ENCODE peak calls at places on chromosomes 1 and 21, in nine cellular contexts. T is fibroblast of mammary gland, R is breast epithelium, Q is suprapubic skin, Y is MCF 10A, E is WERI-Rb-1, G is IMR-90, C is WTC11, H is fibroblast of pulmonary artery. V is an unnamed sample.

GRCh38 chr1:116503535-116504307 is 67.1 kb downstream of the CD58 start:
- DNase-seq in E (no peak), Y (no peak), Q (no peak), T (no peak), C (no peak), H (no peak), G (no peak), R (no peak), V (no peak)

GRCh38 chr1:8182034-8182761 is 135.7 kb upstream of the SLC45A1 start:
- DNase-seq in H (peak), G (peak), R (no peak), E (no peak), Y (peak), C (no peak), T (peak), Q (no peak), V (no peak)

GRCh38 chr1:24047101-24047459 is 64.9 kb downstream of the MYOM3 start:
- DNase-seq in H (peak), G (peak), R (no peak), T (peak), Y (peak), Q (peak), E (no peak), C (no peak), V (no peak)

GRCh38 chr1:166840309-166841302 is 1.3 kb downstream of the POGK start:
- DNase-seq in H (peak), R (no peak), T (no peak), Q (no peak), E (no peak), C (no peak), Y (peak), G (peak), V (no peak)

GRCh38 chr1:41507152-41507720 is 22.8 kb upstream of the EDN2 start:
- DNase-seq in C (no peak), Q (no peak), H (no peak), T (no peak), G (no peak), E (peak), R (no peak), Y (no peak), V (no peak)

GRCh38 chr1:64484651-64485050 is 14.7 kb downstream of the CACHD1 start:
- DNase-seq in C (no peak), Y (no peak), E (no peak), Q (no peak), H (peak), R (no peak), G (no peak), T (peak), V (no peak)

GRCh38 chr1:33399375-33399774 is 31.5 kb downstream of the PHC2 start:
- DNase-seq in T (peak), Q (no peak), Y (no peak), C (no peak), R (no peak), H (no peak), E (no peak), G (no peak), V (no peak)

GRCh38 chr1:7224644-7225043 is 439.4 kb downstream of the CAMTA1 start:
- DNase-seq in E (peak), H (no peak), R (no peak), C (peak), Q (no peak), Y (peak), G (no peak), T (peak), V (peak)

GRCh38 chr1:198986442-198986841 is 347.6 kb downstream of the PTPRC start:
- DNase-seq in H (no peak), G (no peak), Q (no peak), R (no peak), E (no peak), Y (no peak), T (no peak), C (no peak), V (no peak)

GRCh38 chr1:41255978-41256377 is 13.9 kb upstream of the SCMH1 start:
- DNase-seq in Q (no peak), G (peak), H (peak), C (no peak), R (no peak), T (no peak), E (no peak), Y (peak), V (no peak)

GRCh38 chr1:25697426-25698220 is 81.0 kb downstream of the MAN1C1 start:
- DNase-seq in Y (no peak), T (no peak), C (no peak), R (no peak), G (no peak), E (no peak), Q (peak), H (no peak), V (no peak)

GRCh38 chr1:27726173-27726793 is 522 bp downstream of the FAM76A start:
- DNase-seq in Y (peak), G (peak), T (peak), H (peak), Q (peak), R (peak), E (peak), C (peak), V (peak)

GRCh38 chr1:248631354-248632041 is 3.4 kb downstream of the OR2T11 start:
- DNase-seq in R (no peak), G (no peak), E (no peak), Y (peak), C (no peak), Q (no peak), T (peak), H (no peak), V (no peak)

GRCh38 chr21:45428534-45428933 is 23.6 kb downstream of the COL18A1 start:
- DNase-seq in R (no peak), Q (no peak), C (no peak), Y (no peak), E (no peak), G (no peak), H (no peak), T (no peak), V (no peak)

GRCh38 chr21:42755766-42756579 is 102.6 kb downstream of the PDE9A start:
- DNase-seq in Y (no peak), E (no peak), G (no peak), Q (no peak), C (no peak), R (no peak), T (no peak), H (no peak), V (no peak)

GRCh38 chr1:19758227-19758830 is 41.4 kb downstream of the TMCO4 start:
- DNase-seq in T (peak), G (peak), H (peak), E (peak), C (no peak), Q (no peak), R (no peak), Y (peak), V (no peak)

GRCh38 chr1:240282061-240282830 is 190.6 kb downstream of the FMN2 start:
- DNase-seq in T (no peak), H (no peak), G (peak), E (no peak), Q (no peak), R (no peak), Y (peak), C (no peak), V (no peak)

GRCh38 chr1:16393255-16394177 is 26.5 kb downstream of the SZRD1 start:
- DNase-seq in G (no peak), Q (no peak), H (no peak), C (no peak), E (no peak), T (no peak), Y (no peak), R (peak), V (no peak)

GRCh38 chr1:109312978-109313775 is 6.4 kb upstream of the MYBPHL start:
- DNase-seq in H (peak), C (no peak), Q (no peak), E (no peak), Y (peak), R (no peak), T (peak), G (no peak), V (no peak)

GRCh38 chr1:178126790-178127189 is 32.9 kb downstream of the RASAL2 start:
- DNase-seq in G (peak), Y (peak), Q (no peak), T (peak), E (no peak), R (no peak), C (no peak), H (peak), V (no peak)

GRCh38 chr1:245180496-245180895 is 25.7 kb downstream of the KIF26B start:
- DNase-seq in Y (no peak), R (no peak), H (no peak), T (no peak), E (no peak), Q (no peak), C (no peak), G (no peak), V (peak)

GRCh38 chr1:47805020-47805419 is 192.2 kb downstream of the TRABD2B start:
- DNase-seq in R (no peak), E (no peak), H (no peak), Y (no peak), T (peak), G (no peak), Q (no peak), C (no peak), V (no peak)

GRCh38 chr21:17925000-17925610 is 105.9 kb upstream of the C21orf91 start:
- DNase-seq in C (peak), T (peak), R (no peak), G (peak), H (peak), E (peak), Y (peak), Q (no peak), V (peak)

GRCh38 chr1:106526650-106527049 is 529.8 kb upstream of the PRMT6 start:
- DNase-seq in H (peak), E (no peak), Q (no peak), G (peak), R (no peak), C (no peak), T (peak), Y (peak), V (no peak)

GRCh38 chr1:243433737-243434370 is 178.0 kb downstream of the SDCCAG8 start:
- DNase-seq in C (no peak), Q (no peak), T (peak), H (peak), G (peak), R (no peak), Y (no peak), E (no peak), V (no peak)

GRCh38 chr1:27508139-27508665 is 18.2 kb upstream of the WASF2 start:
- DNase-seq in E (no peak), H (no peak), Q (no peak), Y (no peak), R (no peak), T (no peak), C (no peak), G (no peak), V (no peak)

GRCh38 chr21:36425286-36425685 is 40.1 kb downstream of the CHAF1B start:
- DNase-seq in E (no peak), Y (no peak), G (peak), Q (no peak), R (no peak), H (no peak), C (no peak), T (peak), V (no peak)

GRCh38 chr1:151311589-151312331 is 15.5 kb downstream of the PI4KB start:
- DNase-seq in Y (peak), H (peak), G (peak), E (no peak), R (peak), Q (peak), C (no peak), T (peak), V (no peak)

GRCh38 chr21:38126677-38127271 is 130.0 kb upstream of the KCNJ15 start:
- DNase-seq in Q (no peak), T (peak), C (peak), H (peak), G (peak), R (peak), E (peak), Y (peak), V (peak)

GRCh38 chr1:155052412-155053400 is 1.6 kb downstream of the ADAM15 start:
- DNase-seq in R (no peak), E (peak), T (no peak), H (no peak), Y (peak), Q (no peak), G (no peak), C (no peak), V (no peak)

GRCh38 chr1:2352341-2353214 is 38.8 kb downstream of the MORN1 start:
- DNase-seq in E (no peak), C (no peak), Q (no peak), G (no peak), Y (no peak), H (no peak), R (no peak), T (no peak), V (no peak)

GRCh38 chr1:44602675-44603610 is 71.3 kb downstream of the TMEM53 start:
- DNase-seq in Q (no peak), C (no peak), E (peak), Y (no peak), G (no peak), T (no peak), R (no peak), H (no peak), V (no peak)

GRCh38 chr1:173410794-173411236 is 66.3 kb upstream of the PRDX6 start:
- DNase-seq in T (no peak), E (no peak), H (no peak), G (no peak), R (no peak), C (no peak), Y (no peak), Q (no peak), V (no peak)

GRCh38 chr1:116918714-116919357 is 9.1 kb downstream of the PTGFRN start:
- DNase-seq in R (no peak), E (no peak), C (no peak), Y (peak), Q (no peak), G (no peak), T (no peak), H (no peak), V (no peak)

DNA sequence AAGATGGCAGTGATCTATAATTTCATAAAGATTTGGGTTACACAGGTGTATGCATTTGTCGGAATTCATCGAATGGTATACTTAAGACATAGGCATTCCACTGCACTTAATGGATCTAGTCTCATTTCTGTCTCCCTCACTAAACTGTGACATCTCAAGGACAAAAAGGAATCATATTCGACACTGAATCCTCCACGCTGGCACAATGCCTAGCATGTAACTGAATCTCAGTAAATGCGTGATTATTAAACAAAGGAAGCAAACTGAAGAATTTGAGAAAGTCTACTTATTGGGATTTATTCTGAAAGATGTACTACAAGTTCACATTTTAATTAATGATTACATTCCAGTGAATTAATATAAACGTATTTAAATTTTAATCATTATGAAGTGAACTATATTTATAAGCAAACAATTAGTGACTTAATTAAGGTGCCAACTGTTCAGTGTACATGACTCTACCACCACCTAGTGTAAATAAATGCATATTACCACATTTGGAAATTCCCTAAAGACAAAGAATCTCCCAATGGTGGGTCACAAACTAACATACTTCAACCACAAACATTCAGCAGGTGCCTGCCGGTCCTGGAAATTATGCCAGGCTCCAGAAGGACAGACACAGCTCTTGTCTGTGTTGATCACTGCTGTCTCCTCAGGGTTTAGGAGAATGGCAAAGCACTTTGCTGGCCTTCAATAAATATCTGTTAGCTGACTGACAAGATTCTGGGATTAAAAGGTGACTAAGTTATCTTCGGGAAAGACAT is 56.4 kb downstream of the SMYD3 start:
- DNase-seq in E (no peak), G (peak), R (no peak), Y (peak), C (no peak), H (peak), Q (no peak), T (peak), V (no peak)
- TF ChIP-seq CTCF in E (peak), G (peak), R (no peak), Y (peak), C (peak), H (peak), Q (peak), T (peak), V (peak)

DNA sequence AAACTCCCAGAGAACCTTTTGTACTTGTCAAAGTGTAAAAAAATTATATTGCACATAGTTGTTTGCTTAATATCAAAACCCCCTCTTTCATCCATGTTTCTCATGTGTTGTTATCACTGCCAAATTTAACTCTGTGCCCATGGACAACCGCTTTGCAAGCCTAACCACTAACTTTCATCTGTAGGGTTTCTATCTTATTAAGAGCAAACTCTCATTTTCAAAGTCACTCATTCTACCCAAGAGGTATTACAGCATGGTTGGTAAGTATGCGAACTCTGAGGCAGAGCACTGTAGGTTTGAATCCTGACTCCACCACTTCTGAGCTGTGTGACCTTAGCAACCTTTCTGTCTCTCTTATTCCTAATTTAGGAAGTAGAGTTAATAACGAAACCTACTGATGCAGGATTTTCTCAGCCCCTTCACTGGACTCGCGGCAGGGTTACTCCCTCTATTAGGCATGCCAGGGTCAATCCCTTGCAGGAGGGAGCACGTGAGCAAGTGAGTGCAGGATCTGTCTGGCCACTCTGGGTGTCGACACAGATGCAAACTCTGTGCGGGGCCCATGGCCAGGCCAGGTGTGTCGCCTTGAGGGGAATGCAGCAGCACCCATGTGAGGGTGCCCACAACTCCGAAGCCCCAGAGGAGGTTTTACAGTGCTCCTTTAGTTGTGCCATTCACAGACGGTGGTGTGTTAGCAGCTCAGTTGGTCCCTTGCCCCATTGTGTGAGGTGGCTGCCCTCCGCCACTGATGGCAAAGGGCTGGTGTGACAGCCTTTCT is 361.5 kb upstream of the ADGRL2 start:
- DNase-seq in H (no peak), C (no peak), R (no peak), Y (no peak), E (no peak), T (no peak), Q (no peak), G (no peak), V (no peak)
- TF ChIP-seq CTCF in H (no peak), C (no peak), R (no peak), Y (no peak), E (no peak), T (no peak), Q (no peak), G (no peak), V (no peak)

GRCh38 chr1:186617860-186618780 is 62.1 kb downstream of the PTGS2 start:
- DNase-seq in C (no peak), T (peak), H (peak), Q (peak), Y (peak), R (peak), G (no peak), E (no peak), V (no peak)
- TF ChIP-seq CTCF in C (no peak), T (peak), H (no peak), Q (no peak), Y (no peak), R (no peak), G (no peak), E (no peak), V (no peak)

GRCh38 chr1:200302893-200303250 is 107.0 kb downstream of the ZNF281 start:
- DNase-seq in Q (no peak), G (no peak), E (no peak), C (peak), R (no peak), H (no peak), Y (no peak), T (peak), V (peak)
- TF ChIP-seq CTCF in Q (no peak), G (no peak), E (no peak), C (no peak), R (no peak), H (no peak), Y (no peak), T (no peak), V (no peak)

V was measured in endothelial cell.